ENCODE peak calls at places on chromosome 11, in five cellular contexts. Z is HL-60, V is AG09309, Q is stomach, R is GM12865. S is an unnamed sample.
A peak's percentile ranks its signal among the peaks of the same experiment; 100 is the strongest.

GRCh38 chr11:35655856-35656255 is 6.7 kb upstream of the TRIM44 start:
- DNase-seq in V (no peak), Q (no peak), Z (no peak), R (no peak), S (no peak)

GRCh38 chr11:22304337-22304961 is 33.7 kb upstream of the SLC17A6 start:
- DNase-seq in R (peak; percentile 26), V (no peak), Q (no peak), Z (peak; percentile 1), S (no peak)

GRCh38 chr11:75558939-75559843 is 2.9 kb upstream of the SERPINH1 start:
- DNase-seq in R (no peak), V (no peak), Q (no peak), Z (no peak), S (no peak)

GRCh38 chr11:124716596-124716995 is 23.1 kb upstream of the NRGN start:
- DNase-seq in V (no peak), R (no peak), Z (no peak), Q (no peak), S (no peak)

GRCh38 chr11:78615724-78616123 is 41.1 kb upstream of the NARS2 start:
- DNase-seq in R (no peak), V (no peak), Q (no peak), Z (no peak), S (no peak)

GRCh38 chr11:133930767-133931448 is 25.9 kb downstream of the IGSF9B start:
- DNase-seq in V (no peak), Z (no peak), R (no peak), Q (no peak), S (peak; percentile 62)

GRCh38 chr11:100719809-100720221 is 32.7 kb downstream of the ARHGAP42 start:
- DNase-seq in Z (no peak), Q (peak; percentile 66), V (peak; percentile 69), R (no peak), S (no peak)

GRCh38 chr11:106399624-106400023 is 322.2 kb downstream of the AASDHPPT start:
- DNase-seq in V (no peak), Z (no peak), R (no peak), Q (no peak), S (no peak)

GRCh38 chr11:58525037-58525614 is 17.2 kb upstream of the OR5B21 start:
- DNase-seq in V (no peak), Z (peak; percentile 75), R (peak; percentile 81), Q (no peak), S (no peak)

GRCh38 chr11:102453286-102453797 is 777 bp upstream of the TMEM123 start:
- DNase-seq in R (no peak), Q (no peak), V (no peak), Z (no peak), S (peak; percentile 41)

GRCh38 chr11:101765932-101766331 is 148.9 kb upstream of the CEP126 start:
- DNase-seq in V (no peak), Z (no peak), R (no peak), Q (no peak), S (no peak)

GRCh38 chr11:36326524-36327419 is 30.7 kb downstream of the PRR5L start:
- DNase-seq in Z (no peak), R (peak; percentile 7), V (no peak), Q (no peak), S (no peak)

GRCh38 chr11:45096636-45097035 is 49.8 kb upstream of the PRDM11 start:
- DNase-seq in Z (no peak), Q (no peak), V (no peak), R (no peak), S (no peak)

GRCh38 chr11:76382209-76382608 is 1.1 kb downstream of the GVQW3 start:
- DNase-seq in Z (no peak), Q (no peak), R (peak; percentile 6), V (no peak), S (no peak)

GRCh38 chr11:9977554-9977953 is 313.7 kb downstream of the SWAP70 start:
- DNase-seq in Z (no peak), R (no peak), Q (no peak), V (no peak), S (no peak)

GRCh38 chr11:96278039-96278897 is 64.7 kb downstream of the MAML2 start:
- DNase-seq in Z (no peak), R (no peak), V (no peak), Q (no peak), S (no peak)

GRCh38 chr11:68581439-68581838 is 102.9 kb upstream of the GAL start:
- DNase-seq in R (no peak), Z (no peak), V (no peak), Q (no peak), S (no peak)

GRCh38 chr11:61815790-61816735 is 740 bp downstream of the FADS1 start:
- DNase-seq in R (peak; percentile 75), V (no peak), Z (peak; percentile 55), Q (peak; percentile 47), S (peak; percentile 66)

GRCh38 chr11:2791521-2792375 is 92.0 kb upstream of the KCNQ1OT1 start:
- DNase-seq in Z (no peak), Q (peak; percentile 61), V (no peak), R (no peak), S (peak; percentile 22)

GRCh38 chr11:66768088-66768521 is 39.1 kb upstream of the SPTBN2 start:
- DNase-seq in Q (no peak), R (no peak), Z (no peak), V (no peak), S (no peak)

GRCh38 chr11:1272531-1272930 is 36.9 kb downstream of the TOLLIP start:
- DNase-seq in R (no peak), Z (no peak), V (no peak), Q (no peak), S (no peak)

GRCh38 chr11:95279921-95280861 is 49.2 kb upstream of the SESN3 start:
- DNase-seq in V (no peak), Z (no peak), R (no peak), Q (no peak), S (no peak)

DNA sequence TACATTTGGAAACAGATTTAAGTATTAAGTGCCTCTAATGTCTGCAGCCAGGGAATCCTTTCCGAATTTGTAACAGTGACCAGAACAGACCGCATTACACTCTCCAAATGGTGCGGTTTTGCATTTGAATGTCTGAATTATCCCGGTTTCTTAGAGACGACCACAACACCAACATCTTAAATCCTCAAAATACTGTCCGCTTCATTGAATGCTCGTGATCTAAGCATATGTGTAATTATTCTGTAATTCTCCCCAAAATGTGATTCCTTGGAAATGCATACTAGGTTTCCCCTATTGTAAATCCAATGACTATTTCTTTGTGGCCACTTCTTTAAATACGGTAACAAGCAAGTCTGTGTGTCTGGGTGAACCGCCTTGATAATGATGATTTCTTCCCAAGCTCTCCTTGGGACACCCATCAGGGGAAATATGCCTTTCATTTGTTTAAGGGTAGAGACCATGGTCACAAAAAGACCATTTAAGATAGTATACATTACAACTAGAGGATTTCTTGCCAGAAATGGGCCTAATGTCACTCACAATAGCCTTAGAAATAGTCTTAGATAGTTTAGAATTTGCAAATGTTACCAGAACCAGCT is 87.4 kb upstream of the DBX1 start:
- DNase-seq in V (no peak), Q (no peak), Z (no peak), R (no peak), S (no peak)
- TF ChIP-seq CTCF in V (no peak), Q (no peak), Z (no peak), R (no peak), S (no peak)

DNA sequence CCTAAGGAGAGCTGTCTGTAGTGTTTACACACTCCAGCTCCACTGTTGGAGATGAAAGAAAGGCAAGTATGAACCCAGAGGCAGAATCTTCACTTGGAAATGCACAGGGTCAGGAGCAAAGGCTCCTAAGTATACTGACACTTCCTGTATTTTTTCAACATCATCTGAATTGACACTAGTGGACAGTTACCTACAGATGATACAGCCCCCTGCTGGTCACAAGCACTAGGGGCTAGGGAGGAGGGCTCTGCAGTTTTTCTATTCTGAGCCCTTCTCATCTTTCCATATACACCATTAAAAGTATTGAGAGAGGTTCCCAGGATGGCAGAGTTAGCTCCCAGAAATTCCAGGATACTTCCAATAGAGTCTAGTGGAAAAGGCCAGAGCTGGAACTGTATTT is 290.3 kb upstream of the API5 start:
- DNase-seq in R (peak; percentile 26), Q (no peak), Z (no peak), V (no peak), S (peak; percentile 36)
- TF ChIP-seq CTCF in R (peak; percentile 31), Q (no peak), Z (peak; percentile 29), V (no peak), S (peak; percentile 42)

GRCh38 chr11:63427971-63428508 is 58.5 kb downstream of the SLC22A9 start:
- DNase-seq in R (no peak), V (no peak), Q (no peak), Z (no peak), S (no peak)
- TF ChIP-seq CTCF in R (no peak), V (no peak), Q (no peak), Z (no peak), S (no peak)

DNA sequence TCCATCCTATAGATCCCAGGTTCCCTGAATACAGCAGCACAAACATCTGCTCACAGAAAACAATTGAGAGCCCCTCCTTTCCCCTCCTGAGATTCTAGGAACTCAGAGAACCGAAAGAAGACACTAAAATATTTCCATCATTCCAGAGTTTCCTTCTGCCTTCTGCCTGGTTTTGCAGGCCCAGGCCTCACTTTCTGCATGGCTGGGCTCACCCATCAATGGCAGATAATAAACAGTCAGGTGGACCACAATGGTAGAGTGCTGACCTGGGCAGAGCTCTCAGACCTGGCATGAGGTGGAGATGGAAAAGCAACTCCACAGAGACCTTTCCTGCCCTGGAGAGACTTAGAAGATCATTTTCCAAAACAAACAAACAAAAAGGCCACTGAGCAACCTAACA is 389.1 kb downstream of the NXPE2 start:
- DNase-seq in R (no peak), Z (no peak), Q (no peak), V (no peak), S (no peak)
- TF ChIP-seq CTCF in R (no peak), Z (no peak), Q (no peak), V (no peak), S (no peak)

GRCh38 chr11:120432056-120433018 is 79.2 kb upstream of the GRIK4 start:
- DNase-seq in R (peak; percentile 40), V (peak; percentile 99), Q (no peak), Z (peak; percentile 22), S (no peak)

GRCh38 chr11:120431633-120432032 is 79.9 kb upstream of the GRIK4 start:
- DNase-seq in V (peak; percentile 35), Q (no peak), R (peak; percentile 7), Z (no peak), S (no peak)
- TF ChIP-seq CTCF in V (peak; percentile 48), Q (no peak), R (no peak), Z (no peak), S (no peak)

S was measured in nephron progenitor cell.